ENCODE peak calls at places on chromosomes 5 and 9, in eight cellular contexts. S is tibial artery, N is thyroid gland, V is vagina, U is Caco-2, I is left lung, O is lower lobe of right lung, A is HCT116. K is an unnamed sample. For H3K9me3, the result is how much of the 10 kb centered on the place peaks cover.

GRCh38 chr5:106376522-106376921 is 1294.2 kb downstream of the EFNA5 start:
- DNase-seq in S (no peak), N (no peak), V (no peak), U (no peak), I (no peak), O (no peak), A (no peak), K (no peak)

GRCh38 chr5:77367733-77368132 is 124.4 kb downstream of the WDR41 start:
- DNase-seq in S (no peak), N (no peak), V (no peak), U (no peak), I (no peak), O (no peak), A (peak), K (no peak)

GRCh38 chr5:172504736-172505402 is 50.5 kb upstream of the SH3PXD2B start:
- DNase-seq in S (no peak), N (no peak), V (peak), U (no peak), I (no peak), O (no peak), A (no peak), K (peak)

GRCh38 chr5:541148-541887 is 17.1 kb upstream of the SLC9A3 start:
- DNase-seq in S (no peak), N (no peak), V (no peak), U (no peak), I (peak), O (peak), A (no peak), K (no peak)

GRCh38 chr5:1502046-1502736 is 21.6 kb downstream of the LPCAT1 start:
- DNase-seq in S (peak), N (no peak), V (no peak), U (no peak), I (peak), O (peak), A (no peak), K (no peak)

GRCh38 chr5:171524461-171524860 is 105.0 kb downstream of the FGF18 start:
- DNase-seq in S (no peak), N (peak), V (no peak), U (no peak), I (no peak), O (no peak), A (no peak), K (no peak)

GRCh38 chr5:855771-856530 is 5.2 kb upstream of the ZDHHC11 start:
- DNase-seq in S (no peak), N (no peak), V (no peak), U (no peak), I (peak), O (peak), A (no peak), K (peak)

GRCh38 chr9:110599468-110599867 is 19.9 kb upstream of the SVEP1 start:
- DNase-seq in S (no peak), N (no peak), V (no peak), U (no peak), I (no peak), O (no peak), A (no peak), K (no peak)

GRCh38 chr9:135247174-135247930 is 159.9 kb downstream of the OLFM1 start:
- DNase-seq in S (no peak), N (peak), V (no peak), U (no peak), I (peak), O (peak), A (no peak), K (peak)

GRCh38 chr5:141234109-141234508 is 11.0 kb downstream of the PCDHB14 start:
- DNase-seq in S (no peak), N (no peak), V (no peak), U (no peak), I (no peak), O (no peak), A (no peak), K (no peak)

GRCh38 chr5:39264528-39264927 is 45.2 kb upstream of the FYB1 start:
- DNase-seq in S (no peak), N (no peak), V (no peak), U (no peak), I (no peak), O (no peak), A (no peak), K (no peak)

GRCh38 chr5:68290260-68290674 is 74.7 kb downstream of the PIK3R1 start:
- DNase-seq in S (no peak), N (peak), V (no peak), U (no peak), I (no peak), O (no peak), A (no peak), K (no peak)

GRCh38 chr9:1429328-1429727 is 379.2 kb downstream of the DMRT2 start:
- DNase-seq in S (no peak), N (peak), V (no peak), U (peak), I (no peak), O (no peak), A (no peak), K (no peak)

GRCh38 chr9:6739218-6739617 is 18.6 kb upstream of the KDM4C start:
- DNase-seq in S (no peak), N (no peak), V (no peak), U (peak), I (no peak), O (no peak), A (peak), K (no peak)

GRCh38 chr5:94111209-94112004 is 370.0 kb upstream of the POU5F2 start:
- DNase-seq in S (peak), N (peak), V (peak), U (peak), I (peak), O (peak), A (peak), K (peak)

GRCh38 chr9:84139296-84140100 is 158.9 kb downstream of the RMI1 start:
- DNase-seq in S (no peak), N (peak), V (no peak), U (no peak), I (no peak), O (no peak), A (no peak), K (no peak)

GRCh38 chr9:137784046-137784445 is 93.5 kb upstream of the CACNA1B start:
- DNase-seq in S (no peak), N (no peak), V (no peak), U (no peak), I (no peak), O (no peak), A (no peak), K (peak)

GRCh38 chr5:127492854-127493738 is 24.3 kb upstream of the PRRC1 start:
- DNase-seq in S (no peak), N (no peak), V (no peak), U (peak), I (no peak), O (no peak), A (peak), K (no peak)

GRCh38 chr9:69645488-69645887 is 26.7 kb downstream of the APBA1 start:
- DNase-seq in S (no peak), N (peak), V (no peak), U (no peak), I (peak), O (peak), A (peak), K (no peak)

GRCh38 chr9:131020388-131020787 is 11.4 kb downstream of the LAMC3 start:
- DNase-seq in S (no peak), N (no peak), V (no peak), U (no peak), I (no peak), O (no peak), A (no peak), K (no peak)

GRCh38 chr5:96629774-96630173 is 32.4 kb upstream of the CAST start:
- DNase-seq in S (peak), N (no peak), V (no peak), U (no peak), I (no peak), O (no peak), A (peak), K (peak)

GRCh38 chr9:98185611-98186171 is 6.7 kb downstream of the CORO2A start:
- DNase-seq in S (no peak), N (no peak), V (no peak), U (no peak), I (no peak), O (no peak), A (no peak), K (no peak)
- TF ChIP-seq CTCF in S (no peak), N (no peak), V (no peak), U (no peak), I (no peak), O (no peak), A (no peak), K (no peak)

DNA sequence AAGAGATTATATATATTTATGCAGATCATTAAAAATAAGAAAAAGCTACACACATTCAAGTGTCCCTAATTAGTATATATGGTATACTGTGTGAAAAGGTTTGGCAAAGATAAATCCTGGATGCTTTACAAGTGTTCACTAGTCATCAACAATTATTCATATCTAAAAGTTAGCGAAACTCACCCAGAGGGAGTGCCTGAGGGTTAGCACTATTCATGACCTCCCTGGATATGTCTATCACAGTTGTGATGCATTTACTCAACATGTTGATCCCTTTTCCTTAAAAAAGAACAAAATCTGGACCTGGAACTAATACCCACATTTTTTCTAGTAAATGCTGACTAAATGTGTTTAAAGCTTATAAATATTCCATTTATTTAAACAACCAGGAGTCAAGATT is 273.0 kb upstream of the SMC2 start:
- DNase-seq in S (no peak), N (no peak), V (no peak), U (no peak), I (no peak), O (no peak), A (no peak), K (no peak)
- H3K9me3 ChIP-seq in S (under half), N (under half), V (under half), U (under half), I (under half), O (under half), A (under half), K (under half)

GRCh38 chr9:112232233-112232632 is 57.1 kb upstream of the SUSD1 start:
- DNase-seq in S (no peak), N (no peak), V (no peak), U (no peak), I (no peak), O (no peak), A (no peak), K (no peak)
- TF ChIP-seq CTCF in S (no peak), N (no peak), V (no peak), U (no peak), I (no peak), O (no peak), A (no peak), K (no peak)

DNA sequence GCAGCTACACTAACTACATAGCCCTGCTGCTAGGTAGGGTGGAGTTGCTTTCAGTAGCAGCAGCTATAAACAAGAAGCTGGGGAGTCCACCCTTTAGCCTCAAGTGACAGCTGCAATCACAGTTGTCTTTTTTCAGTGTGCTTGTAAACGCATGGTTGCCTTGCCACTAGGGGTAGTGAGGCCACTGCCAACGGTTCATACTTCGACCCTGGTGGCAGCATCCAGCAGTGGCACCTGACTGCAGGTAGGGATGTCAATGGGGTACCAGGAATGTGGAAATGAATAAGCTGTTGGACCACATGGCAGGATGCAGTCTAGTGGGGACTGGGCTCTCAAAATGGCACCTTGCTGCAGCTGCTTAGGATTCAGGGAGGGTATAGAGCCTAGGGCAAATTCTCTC is 367.2 kb downstream of the RASEF start:
- DNase-seq in S (no peak), N (no peak), V (no peak), U (no peak), I (no peak), O (no peak), A (no peak), K (no peak)
- H3K9me3 ChIP-seq in S (under half), N (under half), V (under half), U (under half), I (under half), O (under half), A (under half), K (under half)

DNA sequence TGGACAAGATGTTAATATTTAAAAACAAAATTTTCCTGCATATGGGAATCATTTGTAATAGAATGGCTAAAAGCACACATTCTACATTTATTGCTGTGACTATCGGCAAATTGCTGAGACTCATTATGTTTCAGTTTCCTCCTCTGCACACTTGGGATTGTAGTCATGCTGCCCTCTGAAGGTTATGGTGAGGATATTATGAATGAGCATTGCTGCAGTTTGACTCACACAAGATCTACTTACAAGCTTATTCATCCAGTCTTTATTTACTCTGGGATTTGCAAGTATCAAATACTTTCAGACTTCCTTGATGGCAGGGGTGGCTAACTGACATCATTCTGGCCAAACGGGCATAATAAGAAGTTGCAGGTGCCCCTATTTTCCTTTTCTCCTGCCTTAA is 9.5 kb upstream of the NFIL3 start:
- DNase-seq in S (no peak), N (no peak), V (no peak), U (peak), I (no peak), O (no peak), A (peak), K (no peak)
- TF ChIP-seq CTCF in S (peak), N (peak), V (peak), U (peak), I (peak), O (peak), A (peak), K (peak)

DNA sequence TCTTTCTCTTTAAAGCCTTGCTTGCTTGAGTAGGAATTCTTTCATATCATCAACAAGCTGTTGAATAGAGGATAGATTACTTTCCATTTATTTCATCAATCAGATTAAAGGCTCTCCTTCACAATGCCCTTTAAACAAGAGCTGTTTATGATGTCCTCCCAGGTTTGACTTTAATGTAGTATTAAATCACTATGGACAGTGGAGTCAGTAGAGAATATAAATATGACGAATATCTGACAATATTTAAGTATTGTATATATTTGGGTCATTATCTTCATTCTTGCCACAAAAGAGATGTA is 282.0 kb downstream of the ISL1 start:
- DNase-seq in S (no peak), N (no peak), V (no peak), U (no peak), I (no peak), O (no peak), A (no peak), K (no peak)
- H3K9me3 ChIP-seq in S (under half), N (under half), V (under half), U (under half), I (under half), O (under half), A (under half), K (under half)

GRCh38 chr5:88776692-88777091 is 106.3 kb downstream of the MEF2C start:
- DNase-seq in S (no peak), N (no peak), V (no peak), U (no peak), I (peak), O (no peak), A (no peak), K (no peak)
- TF ChIP-seq CTCF in S (no peak), N (no peak), V (no peak), U (no peak), I (no peak), O (no peak), A (no peak), K (no peak)

GRCh38 chr5:180853121-180853520 is 8.0 kb downstream of the ZFP62 start:
- DNase-seq in S (no peak), N (no peak), V (no peak), U (no peak), I (no peak), O (no peak), A (no peak), K (no peak)
- H3K9me3 ChIP-seq in S (under half), N (under half), V (under half), U (under half), I (under half), O (under half), A (under half), K (under half)

DNA sequence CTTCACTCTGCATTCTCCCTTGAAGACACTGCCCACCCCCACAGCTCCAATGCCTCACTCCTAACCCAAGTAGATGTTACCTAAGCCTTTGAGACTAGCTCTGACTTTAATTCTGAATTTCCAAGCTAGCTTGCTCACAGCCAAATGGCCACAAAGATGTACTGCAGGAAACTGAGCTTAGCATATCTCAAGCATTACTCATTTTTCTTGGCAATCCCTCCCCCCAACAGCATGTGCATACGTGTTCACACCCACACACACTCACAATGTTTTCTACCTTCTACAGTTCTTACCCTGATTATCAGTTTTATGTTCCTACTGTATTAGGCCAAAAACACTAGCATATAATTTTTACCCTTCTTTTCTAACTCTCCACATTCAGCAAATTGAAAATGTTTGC is 13.7 kb upstream of the GRIA1 start:
- DNase-seq in S (no peak), N (no peak), V (no peak), U (no peak), I (no peak), O (no peak), A (peak), K (no peak)
- TF ChIP-seq CTCF in S (no peak), N (no peak), V (no peak), U (no peak), I (no peak), O (no peak), A (no peak), K (peak)

DNA sequence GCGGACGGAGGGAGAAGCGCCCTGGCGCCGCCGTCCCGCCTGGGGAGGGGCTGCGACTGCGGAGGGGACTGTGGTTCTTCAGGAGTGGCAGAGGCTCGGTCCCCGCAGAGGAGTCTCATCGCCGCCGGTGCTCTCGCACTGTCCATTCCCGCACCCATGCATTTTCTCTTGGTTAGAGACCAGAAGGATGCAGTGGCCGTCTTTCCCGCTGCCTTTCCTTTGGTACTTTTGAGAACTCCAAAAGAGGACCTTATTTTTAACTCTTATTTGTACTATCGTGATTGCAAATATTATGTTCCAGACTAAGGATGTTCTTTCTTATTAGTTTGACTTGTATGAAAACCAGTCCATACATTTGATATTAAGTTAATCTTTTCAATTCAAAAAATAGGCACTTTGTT is 611 bp downstream of the ZFYVE16 start:
- DNase-seq in S (peak), N (peak), V (no peak), U (peak), I (peak), O (peak), A (no peak), K (peak)
- H3K9me3 ChIP-seq in S (under half), N (under half), V (under half), U (under half), I (under half), O (under half), A (under half), K (under half)

K was measured in RWPE2.